ENCODE peak calls at places on chromosomes 6 and 20, in six cellular contexts. J is breast epithelium; T is CD4-positive, alpha-beta memory T cell; M is sigmoid colon; C is fibroblast of lung; E is left ventricle myocardium inferior. I is an unnamed sample. For H3K36me3 and H3K4me1, the result is how much of the 10 kb centered on the place peaks cover.

GRCh38 chr20:63894358-63895201 is at the start of gene DNAJC5:
- DNase-seq in J (peak), T (peak), M (peak), C (peak), E (peak), I (peak)

GRCh38 chr20:32999603-33000250 is 4.5 kb downstream of the SUN5 start:
- DNase-seq in J (no peak), T (no peak), M (no peak), C (no peak), E (no peak), I (no peak)

GRCh38 chr6:37454420-37455125 is 21.6 kb downstream of the CMTR1 start:
- DNase-seq in J (no peak), T (no peak), M (no peak), C (no peak), E (no peak), I (no peak)

GRCh38 chr20:58457083-58457680 is 58.0 kb downstream of the APCDD1L start:
- DNase-seq in J (no peak), T (no peak), M (no peak), C (peak), E (no peak), I (no peak)

GRCh38 chr6:122903266-122903915 is 92.6 kb upstream of the CLVS2 start:
- DNase-seq in J (no peak), T (no peak), M (no peak), C (no peak), E (no peak), I (no peak)

GRCh38 chr6:155591741-155592140 is 136.1 kb upstream of the NOX3 start:
- DNase-seq in J (no peak), T (no peak), M (no peak), C (no peak), E (no peak), I (no peak)

GRCh38 chr20:47455133-47456040 is 46.3 kb upstream of the NCOA3 start:
- DNase-seq in J (no peak), T (no peak), M (no peak), C (peak), E (no peak), I (no peak)

GRCh38 chr6:97174471-97174870 is 108.5 kb downstream of the MMS22L start:
- DNase-seq in J (no peak), T (no peak), M (no peak), C (no peak), E (no peak), I (no peak)

GRCh38 chr6:105069821-105070445 is 109.9 kb downstream of the POPDC3 start:
- DNase-seq in J (no peak), T (no peak), M (no peak), C (no peak), E (no peak), I (no peak)

GRCh38 chr6:135962731-135963130 is 111.2 kb downstream of the PDE7B start:
- DNase-seq in J (peak), T (no peak), M (no peak), C (peak), E (no peak), I (no peak)

GRCh38 chr6:17869753-17870050 is 117.7 kb downstream of the KIF13A start:
- DNase-seq in J (no peak), T (no peak), M (no peak), C (no peak), E (no peak), I (no peak)

GRCh38 chr20:32595143-32595542 is 10.0 kb upstream of the NOL4L start:
- DNase-seq in J (no peak), T (no peak), M (no peak), C (no peak), E (no peak), I (no peak)

GRCh38 chr20:45020236-45020886 is 54.0 kb downstream of the STK4 start:
- DNase-seq in J (peak), T (no peak), M (no peak), C (peak), E (no peak), I (no peak)

GRCh38 chr6:89024456-89024855 is 56.1 kb upstream of the PNRC1 start:
- DNase-seq in J (no peak), T (no peak), M (no peak), C (no peak), E (no peak), I (no peak)

GRCh38 chr20:17666491-17666890 is 15.6 kb downstream of the RRBP1 start:
- DNase-seq in J (no peak), T (no peak), M (no peak), C (peak), E (no peak), I (no peak)

GRCh38 chr6:17038316-17038715 is 63.5 kb upstream of the STMND1 start:
- DNase-seq in J (no peak), T (no peak), M (no peak), C (peak), E (no peak), I (no peak)

GRCh38 chr6:11654876-11655275 is 117.3 kb downstream of the TMEM170B start:
- DNase-seq in J (no peak), T (no peak), M (no peak), C (peak), E (no peak), I (no peak)

DNA sequence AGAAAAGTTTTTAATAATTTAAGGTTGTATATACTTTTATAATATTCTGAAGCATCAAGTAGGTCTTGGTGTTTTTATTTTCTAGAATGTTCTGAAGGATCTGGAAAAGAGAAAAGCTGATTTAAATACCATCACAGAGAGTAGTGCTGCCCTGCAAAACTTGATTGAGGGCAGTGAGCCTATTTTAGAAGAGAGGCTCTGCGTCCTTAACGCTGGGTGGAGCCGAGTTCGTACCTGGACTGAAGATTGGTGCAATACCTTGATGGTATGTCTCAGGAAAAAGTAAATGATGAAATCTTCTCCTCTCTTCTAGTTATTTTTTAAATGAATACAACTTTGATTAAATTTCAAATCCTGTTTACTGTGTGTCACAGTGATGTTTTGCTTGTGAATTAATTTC is 225.7 kb downstream of the UTRN start:
- DNase-seq in J (no peak), T (no peak), M (no peak), C (no peak), E (no peak), I (no peak)
- H3K36me3 ChIP-seq in J (under half), T (under half), M (under half), C (under half), E (half or more), I (under half)

GRCh38 chr6:36297511-36297910 is 27.7 kb downstream of the PNPLA1 start:
- DNase-seq in J (no peak), T (no peak), M (no peak), C (no peak), E (no peak), I (no peak)

GRCh38 chr6:36296240-36296639 is 26.4 kb downstream of the PNPLA1 start:
- DNase-seq in J (no peak), T (no peak), M (no peak), C (no peak), E (no peak), I (no peak)

GRCh38 chr6:36301085-36301658 is 31.3 kb downstream of the PNPLA1 start:
- DNase-seq in J (no peak), T (no peak), M (no peak), C (no peak), E (no peak), I (no peak)

GRCh38 chr6:36301781-36302180 is 31.9 kb downstream of the PNPLA1 start:
- DNase-seq in J (no peak), T (no peak), M (no peak), C (no peak), E (no peak), I (no peak)

GRCh38 chr6:36298037-36298436 is 28.2 kb downstream of the PNPLA1 start:
- DNase-seq in J (no peak), T (no peak), M (no peak), C (no peak), E (no peak), I (no peak)
- H3K4me1 ChIP-seq in J (under half), T (under half), M (under half), C (under half), E (under half), I (under half)

GRCh38 chr6:33578588-33579011 is 1.5 kb downstream of the BAK1 start:
- DNase-seq in J (no peak), T (peak), M (no peak), C (no peak), E (no peak), I (peak)

GRCh38 chr6:33578164-33578563 is 1.9 kb downstream of the BAK1 start:
- DNase-seq in J (no peak), T (no peak), M (no peak), C (no peak), E (no peak), I (no peak)

GRCh38 chr6:33577106-33577535 is 3.0 kb downstream of the BAK1 start:
- DNase-seq in J (peak), T (no peak), M (peak), C (no peak), E (peak), I (no peak)

GRCh38 chr6:33576668-33577067 is 3.4 kb downstream of the BAK1 start:
- DNase-seq in J (no peak), T (no peak), M (no peak), C (no peak), E (no peak), I (no peak)

DNA sequence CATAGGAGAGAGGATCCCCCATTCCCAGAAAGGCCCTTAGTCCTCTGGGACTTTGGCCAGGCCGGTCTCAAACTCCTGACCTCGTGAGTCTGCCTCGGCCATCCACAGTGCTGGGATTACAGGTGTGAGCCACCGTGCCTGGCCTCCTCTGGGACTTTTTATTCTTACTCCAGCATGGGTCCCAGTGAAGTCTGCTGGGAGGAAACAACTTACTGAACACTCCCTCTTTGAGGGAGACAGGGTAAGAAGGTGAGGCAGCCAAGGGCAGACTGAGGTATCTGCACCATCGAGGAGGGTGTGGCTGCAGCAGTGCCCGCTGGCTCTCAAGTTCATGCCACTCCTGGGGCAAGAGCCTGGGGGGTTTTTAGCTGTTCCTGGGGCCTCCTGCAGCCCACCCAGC is 2.4 kb downstream of the BAK1 start:
- DNase-seq in J (no peak), T (no peak), M (no peak), C (no peak), E (no peak), I (no peak)
- H3K4me3 ChIP-seq in J (peak), T (peak), M (no peak), C (no peak), E (peak), I (peak)

GRCh38 chr20:3804781-3805180 is 8.7 kb downstream of the CDC25B start:
- DNase-seq in J (no peak), T (no peak), M (no peak), C (no peak), E (no peak), I (no peak)

GRCh38 chr20:3804254-3804751 is 8.2 kb downstream of the CDC25B start:
- DNase-seq in J (no peak), T (no peak), M (no peak), C (peak), E (no peak), I (no peak)

GRCh38 chr20:3802524-3803239 is 6.6 kb downstream of the CDC25B start:
- DNase-seq in J (peak), T (no peak), M (no peak), C (no peak), E (no peak), I (no peak)

GRCh38 chr20:3803289-3803688 is 7.2 kb downstream of the CDC25B start:
- DNase-seq in J (no peak), T (no peak), M (no peak), C (no peak), E (no peak), I (no peak)

GRCh38 chr20:3803854-3804253 is 7.7 kb downstream of the CDC25B start:
- DNase-seq in J (no peak), T (no peak), M (no peak), C (no peak), E (no peak), I (no peak)
- H3K36me3 ChIP-seq in J (under half), T (half or more), M (under half), C (half or more), E (half or more), I (half or more)

GRCh38 chr6:56522871-56523270 is 119.8 kb downstream of the DST start:
- DNase-seq in J (no peak), T (no peak), M (no peak), C (no peak), E (no peak), I (no peak)
- H3K4me1 ChIP-seq in J (under half), T (under half), M (half or more), C (under half), E (half or more), I (under half)

GRCh38 chr6:73028124-73028766 is 197.1 kb downstream of the KHDC1L start:
- DNase-seq in J (no peak), T (no peak), M (no peak), C (no peak), E (no peak), I (no peak)
- H3K4me3 ChIP-seq in J (no peak), T (no peak), M (no peak), C (no peak), E (no peak), I (no peak)

GRCh38 chr6:109471105-109471810 is 11.8 kb downstream of the ZBTB24 start:
- DNase-seq in J (no peak), T (no peak), M (no peak), C (no peak), E (no peak), I (no peak)
- H3K36me3 ChIP-seq in J (under half), T (half or more), M (under half), C (under half), E (half or more), I (under half)